ENCODE peak calls at places on chromosomes 2 and 18, in eight cellular contexts. N, G, U, L, B, I, Y and E are unnamed samples.

GRCh38 chr18:7025194-7025593 is 92.4 kb downstream of the LAMA1 start:
- DNase-seq in N (no peak), G (no peak), U (no peak), L (no peak), B (no peak), I (no peak), Y (no peak), E (no peak)

GRCh38 chr2:107469437-107469995 is 357.2 kb upstream of the RGPD4 start:
- DNase-seq in N (no peak), G (no peak), U (no peak), L (no peak), B (no peak), I (no peak), Y (no peak), E (no peak)

GRCh38 chr2:46559257-46559656 is 79.9 kb downstream of the TMEM247 start:
- DNase-seq in N (no peak), G (no peak), U (no peak), L (no peak), B (no peak), I (no peak), Y (no peak), E (no peak)

GRCh38 chr2:221517362-221518121 is 54.6 kb downstream of the EPHA4 start:
- DNase-seq in N (peak), G (peak), U (no peak), L (peak), B (peak), I (peak), Y (peak), E (no peak)

GRCh38 chr2:6864938-6865345 is 765 bp downstream of the CMPK2 start:
- DNase-seq in N (no peak), G (peak), U (no peak), L (peak), B (no peak), I (no peak), Y (no peak), E (peak)

GRCh38 chr2:174826051-174826450 is 61.8 kb upstream of the CHRNA1 start:
- DNase-seq in N (no peak), G (no peak), U (no peak), L (no peak), B (no peak), I (no peak), Y (no peak), E (no peak)

GRCh38 chr2:10654069-10654468 is 35.7 kb downstream of the NOL10 start:
- DNase-seq in N (no peak), G (peak), U (no peak), L (no peak), B (no peak), I (peak), Y (peak), E (no peak)

GRCh38 chr2:30565860-30566358 is 118.9 kb downstream of the LCLAT1 start:
- DNase-seq in N (no peak), G (peak), U (no peak), L (no peak), B (no peak), I (peak), Y (no peak), E (no peak)

GRCh38 chr2:222595573-222595972 is 60.3 kb downstream of the FARSB start:
- DNase-seq in N (no peak), G (peak), U (no peak), L (no peak), B (no peak), I (no peak), Y (no peak), E (no peak)

GRCh38 chr18:4636957-4637356 is 181.8 kb upstream of the DLGAP1 start:
- DNase-seq in N (no peak), G (no peak), U (no peak), L (no peak), B (no peak), I (no peak), Y (no peak), E (no peak)

GRCh38 chr2:3209258-3209657 is 168.4 kb downstream of the EIPR1 start:
- DNase-seq in N (no peak), G (no peak), U (no peak), L (no peak), B (no peak), I (no peak), Y (no peak), E (no peak)

GRCh38 chr2:80256396-80257167 is 48.0 kb downstream of the LRRTM1 start:
- DNase-seq in N (no peak), G (peak), U (no peak), L (no peak), B (no peak), I (peak), Y (no peak), E (no peak)

GRCh38 chr2:135701442-135701841 is 40.2 kb upstream of the UBXN4 start:
- DNase-seq in N (no peak), G (peak), U (no peak), L (no peak), B (no peak), I (peak), Y (no peak), E (no peak)

GRCh38 chr18:9631814-9632496 is 17.6 kb upstream of the PPP4R1 start:
- DNase-seq in N (peak), G (peak), U (peak), L (no peak), B (no peak), I (peak), Y (peak), E (no peak)

GRCh38 chr2:210162466-210163124 is 8.6 kb downstream of the KANSL1L start:
- DNase-seq in N (no peak), G (no peak), U (no peak), L (no peak), B (no peak), I (peak), Y (no peak), E (no peak)

GRCh38 chr2:56801770-56802169 is 618.0 kb downstream of the CCDC85A start:
- DNase-seq in N (no peak), G (no peak), U (no peak), L (no peak), B (no peak), I (peak), Y (no peak), E (no peak)

GRCh38 chr18:55083461-55083860 is 124.2 kb upstream of the CCDC68 start:
- DNase-seq in N (peak), G (peak), U (peak), L (no peak), B (no peak), I (no peak), Y (no peak), E (no peak)

GRCh38 chr2:240464514-240465241 is 29.2 kb downstream of the GPC1 start:
- DNase-seq in N (no peak), G (no peak), U (no peak), L (peak), B (peak), I (no peak), Y (no peak), E (no peak)

GRCh38 chr18:72820571-72820970 is 47.2 kb downstream of the NETO1 start:
- DNase-seq in N (no peak), G (no peak), U (no peak), L (no peak), B (no peak), I (no peak), Y (no peak), E (no peak)

GRCh38 chr2:62800618-62801017 is 95.1 kb downstream of the EHBP1 start:
- DNase-seq in N (no peak), G (no peak), U (no peak), L (no peak), B (no peak), I (no peak), Y (no peak), E (no peak)

GRCh38 chr2:100793982-100794381 is 26.0 kb upstream of the NPAS2 start:
- DNase-seq in N (no peak), G (no peak), U (no peak), L (no peak), B (no peak), I (no peak), Y (peak), E (no peak)

GRCh38 chr2:231399853-231400667 is 4.5 kb downstream of the B3GNT7 start:
- DNase-seq in N (no peak), G (peak), U (no peak), L (peak), B (no peak), I (peak), Y (no peak), E (no peak)

GRCh38 chr18:9428301-9428706 is 47.0 kb upstream of the RALBP1 start:
- DNase-seq in N (no peak), G (no peak), U (no peak), L (peak), B (peak), I (no peak), Y (no peak), E (peak)

GRCh38 chr2:126994340-126994777 is 95.7 kb downstream of the TEX51 start:
- DNase-seq in N (no peak), G (no peak), U (no peak), L (no peak), B (peak), I (no peak), Y (no peak), E (no peak)

GRCh38 chr2:28365158-28365557 is 27.5 kb upstream of the FOSL2 start:
- DNase-seq in N (no peak), G (no peak), U (no peak), L (no peak), B (no peak), I (no peak), Y (no peak), E (no peak)

GRCh38 chr2:150389487-150389886 is 98.0 kb downstream of the RND3 start:
- DNase-seq in N (no peak), G (no peak), U (no peak), L (no peak), B (no peak), I (no peak), Y (no peak), E (no peak)

GRCh38 chr2:201228271-201228911 is 31.9 kb upstream of the CASP8 start:
- DNase-seq in N (no peak), G (peak), U (no peak), L (no peak), B (peak), I (peak), Y (no peak), E (no peak)

GRCh38 chr2:151478011-151478410 is 68.3 kb downstream of the RIF1 start:
- DNase-seq in N (no peak), G (peak), U (peak), L (no peak), B (no peak), I (peak), Y (no peak), E (no peak)

GRCh38 chr2:102063948-102064678 is 72.4 kb downstream of the IL1R2 start:
- DNase-seq in N (peak), G (peak), U (peak), L (peak), B (peak), I (peak), Y (peak), E (no peak)

GRCh38 chr2:83584674-83585073 is 874.4 kb downstream of the SUCLG1 start:
- DNase-seq in N (peak), G (peak), U (no peak), L (no peak), B (no peak), I (no peak), Y (no peak), E (no peak)

GRCh38 chr2:106195996-106196395 is 1.9 kb upstream of the UXS1 start:
- DNase-seq in N (no peak), G (no peak), U (no peak), L (no peak), B (no peak), I (no peak), Y (no peak), E (no peak)

GRCh38 chr18:79576686-79577351 is 102.8 kb upstream of the CTDP1 start:
- DNase-seq in N (no peak), G (no peak), U (no peak), L (peak), B (no peak), I (peak), Y (no peak), E (peak)

GRCh38 chr18:28863396-28863795 is 686.5 kb upstream of the CDH2 start:
- DNase-seq in N (no peak), G (no peak), U (no peak), L (no peak), B (no peak), I (peak), Y (no peak), E (no peak)

GRCh38 chr2:168245074-168245825 is 2.1 kb downstream of the STK39 start:
- DNase-seq in N (no peak), G (peak), U (no peak), L (no peak), B (no peak), I (no peak), Y (no peak), E (no peak)

GRCh38 chr2:168247341-168248305 is at the start of gene STK39:
- DNase-seq in N (peak), G (peak), U (no peak), L (peak), B (peak), I (peak), Y (peak), E (peak)

GRCh38 chr2:168246072-168246482 is 1.3 kb downstream of the STK39 start:
- DNase-seq in N (no peak), G (no peak), U (no peak), L (no peak), B (peak), I (no peak), Y (no peak), E (no peak)

GRCh38 chr2:168244318-168244717 is 3.1 kb downstream of the STK39 start:
- DNase-seq in N (no peak), G (peak), U (no peak), L (peak), B (no peak), I (no peak), Y (no peak), E (no peak)

DNA sequence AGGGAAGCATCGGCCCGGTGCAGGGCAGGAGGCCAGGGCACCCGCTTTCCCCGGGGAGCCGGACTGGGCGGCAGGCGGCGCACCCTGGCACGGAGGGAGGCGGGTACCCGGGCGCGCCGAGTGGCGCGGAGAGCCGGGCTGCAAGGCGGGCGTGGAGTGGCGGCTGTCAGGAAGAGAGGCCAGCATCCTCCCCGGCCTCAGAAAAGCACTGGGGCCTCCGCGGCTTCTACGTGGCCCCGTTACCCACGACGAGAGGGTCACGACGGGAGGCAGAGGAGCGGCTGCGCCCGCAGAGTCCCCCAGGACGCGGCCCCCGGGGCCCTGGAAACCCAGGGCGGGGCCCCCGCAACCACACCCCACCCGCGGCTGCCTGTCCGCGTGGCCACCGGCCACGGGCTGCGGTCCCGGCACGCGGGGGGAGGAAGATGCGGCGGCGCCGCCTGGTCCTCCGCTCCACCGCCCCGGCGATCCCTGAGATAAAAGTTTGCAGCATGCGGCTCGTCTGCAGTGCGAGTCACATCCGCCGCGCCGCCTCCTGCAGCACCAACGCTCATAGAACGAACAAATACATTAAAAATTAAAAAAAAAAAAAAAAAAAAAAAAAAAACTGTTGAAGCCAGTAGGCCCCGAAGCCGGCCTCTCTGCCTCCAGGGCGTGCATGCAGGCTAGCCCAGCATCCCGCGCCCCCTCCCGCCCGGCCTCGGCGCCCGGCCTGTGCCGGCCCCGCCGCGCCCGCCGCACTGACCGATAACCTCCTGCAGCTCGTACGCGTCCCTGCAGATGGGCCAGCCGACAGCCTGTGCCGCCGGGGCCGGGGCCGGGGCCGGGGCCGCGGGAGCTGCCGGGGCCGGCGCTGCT is 683 bp downstream of the STK39 start:
- DNase-seq in N (peak), G (peak), U (no peak), L (peak), B (peak), I (peak), Y (no peak), E (peak)
- TF ChIP-seq CTCF in N (peak), G (peak), U (peak), L (no peak), B (peak), I (peak), Y (peak), E (no peak)

DNA sequence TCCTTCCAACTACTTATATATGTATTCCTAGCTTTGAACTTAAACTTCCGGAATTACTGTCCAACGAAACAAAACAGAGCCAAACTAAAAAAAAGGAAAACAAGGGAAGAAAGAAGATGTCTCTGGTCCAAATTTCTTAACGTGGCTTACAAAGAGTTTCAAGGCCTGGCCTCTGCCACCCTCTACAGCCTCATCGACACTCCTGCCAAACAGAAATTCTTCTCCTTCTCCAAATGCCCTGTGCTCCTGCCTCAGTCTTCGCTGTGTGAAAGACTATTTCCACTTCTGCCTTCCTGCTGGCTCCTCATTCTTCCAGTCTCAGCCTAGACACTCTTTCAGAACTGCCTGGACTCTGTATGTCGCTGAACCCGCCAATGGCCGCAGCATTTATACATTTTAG is 249.2 kb downstream of the TXNL1 start:
- DNase-seq in N (no peak), G (no peak), U (no peak), L (no peak), B (no peak), I (no peak), Y (no peak), E (no peak)
- TF ChIP-seq CTCF in N (no peak), G (peak), U (peak), L (no peak), B (no peak), I (no peak), Y (no peak), E (no peak)

GRCh38 chr2:172813314-172813888 is 77.8 kb downstream of the RAPGEF4 start:
- DNase-seq in N (no peak), G (peak), U (no peak), L (no peak), B (no peak), I (peak), Y (no peak), E (no peak)
- TF ChIP-seq CTCF in N (peak), G (peak), U (peak), L (no peak), B (no peak), I (peak), Y (peak), E (peak)

DNA sequence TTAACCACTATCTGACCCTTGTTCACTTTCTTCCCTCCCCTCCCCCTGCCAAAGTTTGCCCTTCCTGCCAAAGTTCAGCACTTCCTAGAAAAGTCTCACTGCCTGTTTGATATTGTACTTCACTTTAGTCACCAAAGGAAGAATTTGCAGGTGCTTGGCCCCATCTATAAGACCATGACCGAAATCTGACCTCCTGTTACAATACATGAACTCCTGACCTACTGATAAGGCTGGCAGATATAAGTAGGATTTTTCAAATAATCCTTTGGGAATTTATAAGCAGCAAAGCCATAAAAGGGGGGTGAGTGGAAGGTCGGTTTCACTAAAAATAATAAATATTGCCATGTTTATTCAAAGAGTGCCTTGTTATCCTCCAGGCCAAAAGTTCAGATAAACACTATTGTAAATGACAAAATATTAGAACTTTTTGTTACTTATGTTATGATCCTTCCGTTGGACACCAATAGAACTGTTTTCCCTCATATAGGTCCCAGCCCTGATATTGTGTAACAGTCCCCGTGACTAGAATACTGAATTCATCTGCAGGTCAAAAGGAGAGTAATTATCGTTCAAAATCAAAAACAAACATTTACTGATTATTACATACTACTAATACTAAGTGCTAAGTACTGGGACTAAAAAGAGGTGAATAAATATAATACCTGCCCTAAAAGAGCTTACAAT is 277.6 kb downstream of the EXOC6B start:
- DNase-seq in N (no peak), G (no peak), U (no peak), L (no peak), B (no peak), I (no peak), Y (no peak), E (no peak)
- TF ChIP-seq CTCF in N (no peak), G (no peak), U (no peak), L (no peak), B (no peak), I (no peak), Y (no peak), E (no peak)

GRCh38 chr18:44973282-44973681 is 292.6 kb downstream of the SETBP1 start:
- DNase-seq in N (peak), G (peak), U (no peak), L (no peak), B (no peak), I (peak), Y (no peak), E (no peak)
- TF ChIP-seq CTCF in N (peak), G (peak), U (peak), L (no peak), B (no peak), I (no peak), Y (no peak), E (peak)

DNA sequence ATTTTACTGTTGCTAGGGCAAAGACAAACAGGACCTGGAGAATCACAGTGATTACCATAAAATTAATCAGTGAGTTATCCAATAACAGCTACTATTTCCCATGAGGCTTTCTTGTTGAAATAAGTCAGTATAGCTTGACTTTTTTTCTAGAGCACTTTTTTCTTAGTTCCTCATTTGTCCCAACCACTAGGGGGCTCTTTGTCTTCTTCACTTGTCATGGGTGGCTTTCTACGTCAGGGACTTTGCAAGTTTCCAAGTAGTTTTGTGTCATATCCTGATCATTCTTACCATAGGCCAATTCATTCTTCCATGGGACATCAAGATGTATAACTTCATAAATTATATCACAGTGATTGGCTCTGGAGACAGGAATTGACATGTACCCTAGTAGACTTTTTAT is 1019.6 kb upstream of the PIK3C3 start:
- DNase-seq in N (peak), G (peak), U (no peak), L (no peak), B (no peak), I (peak), Y (no peak), E (no peak)
- TF ChIP-seq CTCF in N (peak), G (peak), U (peak), L (no peak), B (no peak), I (peak), Y (peak), E (peak)

DNA sequence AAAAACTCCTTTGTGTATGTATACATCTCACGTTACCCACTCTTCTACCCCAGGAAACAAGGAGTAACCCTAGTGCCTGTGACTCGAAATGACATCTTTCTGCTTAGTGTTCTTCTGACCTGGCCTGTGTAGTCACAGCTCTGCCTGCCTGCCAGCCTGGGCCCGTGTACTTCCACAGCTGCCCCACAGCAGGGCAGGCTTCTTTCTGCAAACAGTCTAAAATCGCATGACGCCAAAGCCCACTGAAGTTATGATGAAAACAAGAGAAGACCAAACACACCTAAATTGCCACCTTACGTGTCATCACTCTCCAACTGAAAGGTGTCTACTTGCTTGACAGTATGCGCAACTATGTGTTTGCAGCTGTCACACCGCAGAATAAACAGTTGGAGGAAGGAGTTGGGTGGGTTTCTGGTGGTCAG is 1.5 kb downstream of the GAREM1 start:
- DNase-seq in N (peak), G (peak), U (no peak), L (peak), B (no peak), I (peak), Y (peak), E (no peak)
- TF ChIP-seq CTCF in N (peak), G (no peak), U (peak), L (no peak), B (peak), I (no peak), Y (peak), E (peak)